ENCODE peak calls at places on chromosome 12, in seven cellular contexts. Z is AG10803, I is HS-27A, J is H9, G is GM10248, T is heart left ventricle, M is tibial nerve. H is an unnamed sample.

GRCh38 chr12:2013527-2014223 is 9.4 kb upstream of the DCP1B start:
- DNase-seq in Z (no peak), T (no peak), G (no peak), M (no peak), I (no peak), J (no peak), H (no peak)

GRCh38 chr12:53505555-53506449 is 1.5 kb downstream of the NPFF start:
- DNase-seq in G (no peak), I (no peak), Z (no peak), J (no peak), T (no peak), M (no peak), H (no peak)

GRCh38 chr12:100566887-100567637 is 6.4 kb upstream of the GAS2L3 start:
- DNase-seq in J (no peak), G (peak), Z (no peak), I (no peak), T (no peak), M (no peak), H (no peak)

GRCh38 chr12:67447180-67447579 is 178.0 kb downstream of the CAND1 start:
- DNase-seq in T (no peak), Z (no peak), G (no peak), J (no peak), I (no peak), M (no peak), H (no peak)

GRCh38 chr12:102054345-102054744 is 7.4 kb downstream of the WASHC3 start:
- DNase-seq in T (no peak), Z (no peak), I (no peak), J (no peak), G (no peak), M (no peak), H (no peak)

GRCh38 chr12:83559650-83560049 is 872.9 kb downstream of the TMTC2 start:
- DNase-seq in Z (no peak), G (no peak), M (no peak), J (no peak), T (no peak), I (no peak), H (no peak)

GRCh38 chr12:63400746-63401145 is 249.7 kb upstream of the AVPR1A start:
- DNase-seq in I (no peak), J (no peak), Z (no peak), G (no peak), T (no peak), M (no peak), H (no peak)

GRCh38 chr12:64098709-64099354 is 123.3 kb downstream of the KICS2 start:
- DNase-seq in G (no peak), M (no peak), J (no peak), I (peak), Z (peak), T (no peak), H (peak)

GRCh38 chr12:80472241-80472640 is 28.2 kb downstream of the PTPRQ start:
- DNase-seq in Z (peak), M (no peak), J (no peak), G (no peak), I (no peak), T (no peak), H (no peak)

GRCh38 chr12:30329281-30329680 is 366.4 kb downstream of the IPO8 start:
- DNase-seq in J (no peak), M (no peak), T (no peak), I (peak), G (no peak), Z (no peak), H (no peak)

GRCh38 chr12:127650626-127651025 is 616.3 kb upstream of the TMEM132C start:
- DNase-seq in Z (peak), J (no peak), I (no peak), M (no peak), T (no peak), G (no peak), H (peak)

GRCh38 chr12:124512667-124513296 is 54.6 kb downstream of the NCOR2 start:
- DNase-seq in T (peak), M (peak), Z (peak), J (peak), I (peak), G (no peak), H (peak)

GRCh38 chr12:64323476-64324225 is 66.9 kb downstream of the C12orf56 start:
- DNase-seq in T (no peak), J (no peak), G (no peak), M (no peak), Z (peak), I (no peak), H (no peak)

GRCh38 chr12:54430471-54431075 is 11.5 kb upstream of the ITGA5 start:
- DNase-seq in J (no peak), T (no peak), I (no peak), G (no peak), Z (no peak), M (no peak), H (no peak)

GRCh38 chr12:29043069-29043468 is 106.0 kb upstream of the FAR2 start:
- DNase-seq in M (no peak), G (no peak), J (no peak), Z (peak), T (no peak), I (no peak), H (no peak)

GRCh38 chr12:122125452-122126341 is 47.1 kb downstream of the MLXIP start:
- DNase-seq in J (no peak), G (no peak), I (no peak), Z (no peak), T (peak), M (no peak), H (no peak)

GRCh38 chr12:52837341-52837741 is 3.2 kb upstream of the KRT79 start:
- DNase-seq in I (no peak), M (no peak), J (peak), T (no peak), G (no peak), Z (peak), H (peak)

GRCh38 chr12:80681287-80681686 is 26.1 kb upstream of the MYF6 start:
- DNase-seq in T (no peak), M (no peak), G (no peak), Z (no peak), J (no peak), I (no peak), H (no peak)

GRCh38 chr12:16603916-16604575 is 1.9 kb downstream of the LMO3 start:
- DNase-seq in J (no peak), G (no peak), I (no peak), Z (no peak), T (no peak), M (no peak), H (no peak)

GRCh38 chr12:64110864-64111263 is 111.2 kb downstream of the KICS2 start:
- DNase-seq in I (no peak), J (no peak), M (no peak), T (no peak), G (no peak), Z (no peak), H (no peak)

GRCh38 chr12:22256634-22257033 is 77.9 kb downstream of the ST8SIA1 start:
- DNase-seq in G (no peak), J (no peak), T (no peak), M (no peak), Z (no peak), I (no peak), H (no peak)

GRCh38 chr12:66287275-66287674 is 15.0 kb upstream of the HELB start:
- DNase-seq in T (no peak), J (no peak), M (no peak), Z (no peak), I (no peak), G (no peak), H (no peak)

GRCh38 chr12:42761601-42762350 is 172.2 kb upstream of the PRICKLE1 start:
- DNase-seq in G (no peak), T (no peak), J (no peak), Z (peak), I (no peak), M (no peak), H (no peak)

GRCh38 chr12:79422060-79422812 is 268.5 kb downstream of the PAWR start:
- DNase-seq in I (no peak), G (no peak), M (no peak), J (no peak), T (no peak), Z (peak), H (no peak)

GRCh38 chr12:50620050-50620974 is 115.5 kb downstream of the DIP2B start:
- DNase-seq in T (no peak), I (no peak), M (no peak), J (no peak), Z (peak), G (no peak), H (peak)

GRCh38 chr12:67968316-67968715 is 20.9 kb upstream of the IFNG-AS1 start:
- DNase-seq in G (no peak), M (no peak), T (no peak), Z (no peak), I (no peak), J (no peak), H (no peak)

GRCh38 chr12:92784795-92785562 is 82.2 kb downstream of the PLEKHG7 start:
- DNase-seq in M (no peak), T (no peak), J (no peak), I (peak), G (peak), Z (peak), H (peak)

GRCh38 chr12:98750511-98750910 is 105.4 kb downstream of the APAF1 start:
- DNase-seq in M (no peak), J (peak), G (no peak), Z (peak), I (no peak), T (no peak), H (no peak)

GRCh38 chr12:48199784-48200198 is 3.3 kb downstream of the OR10AD1 start:
- DNase-seq in J (no peak), Z (peak), M (no peak), T (no peak), I (no peak), G (no peak), H (no peak)

GRCh38 chr12:6368906-6369525 is 6.3 kb downstream of the SCNN1A start:
- DNase-seq in T (no peak), J (no peak), Z (no peak), G (no peak), I (no peak), M (no peak), H (no peak)

H was measured in GM03348.